ENCODE peak calls at places on chromosomes 3 and 15, in nine cellular contexts. P is left ventricle myocardium inferior, K is thoracic aorta, V is heart right ventricle, D is psoas muscle, E is MM.1S, R is tibial artery, B is heart left ventricle, W is right lobe of liver. C is an unnamed sample.

GRCh38 chr15:34161329-34161953 is 48.5 kb downstream of the KATNBL1 start:
- DNase-seq in P (no peak), K (no peak), V (no peak), D (no peak), E (no peak), R (no peak), B (no peak), W (no peak), C (no peak)

GRCh38 chr3:135214400-135214799 is 419.3 kb downstream of the EPHB1 start:
- DNase-seq in P (no peak), K (no peak), V (no peak), D (no peak), E (no peak), R (no peak), B (no peak), W (no peak), C (no peak)

GRCh38 chr3:105274536-105274935 is 92.2 kb upstream of the ALCAM start:
- DNase-seq in P (no peak), K (no peak), V (no peak), D (no peak), E (no peak), R (no peak), B (no peak), W (no peak), C (no peak)

GRCh38 chr15:26974120-26974780 is 3.3 kb downstream of the GABRG3 start:
- DNase-seq in P (no peak), K (no peak), V (no peak), D (no peak), E (peak; percentile 37), R (no peak), B (no peak), W (no peak), C (no peak)

GRCh38 chr3:11568503-11569155 is 75.1 kb downstream of the VGLL4 start:
- DNase-seq in P (peak; percentile 62), K (peak; percentile 88), V (peak; percentile 68), D (peak; percentile 85), E (no peak), R (peak; percentile 95), B (peak; percentile 90), W (peak; percentile 62), C (no peak)

GRCh38 chr15:69305933-69306568 is 7.3 kb downstream of the PAQR5 start:
- DNase-seq in P (no peak), K (no peak), V (no peak), D (no peak), E (no peak), R (no peak), B (no peak), W (no peak), C (no peak)

GRCh38 chr15:55710286-55710685 is 32.7 kb downstream of the PRTG start:
- DNase-seq in P (no peak), K (no peak), V (no peak), D (no peak), E (no peak), R (no peak), B (no peak), W (no peak), C (no peak)

GRCh38 chr3:112477891-112478290 is 21.4 kb downstream of the BTLA start:
- DNase-seq in P (no peak), K (no peak), V (no peak), D (no peak), E (no peak), R (no peak), B (no peak), W (no peak), C (no peak)

GRCh38 chr3:138009476-138010272 is at the start of gene CLDN18:
- DNase-seq in P (peak; percentile 14), K (no peak), V (no peak), D (no peak), E (no peak), R (no peak), B (no peak), W (no peak), C (no peak)

GRCh38 chr15:99439524-99439835 is 126.3 kb upstream of the MEF2A start:
- DNase-seq in P (no peak), K (no peak), V (no peak), D (peak; percentile 12), E (no peak), R (peak; percentile 42), B (no peak), W (no peak), C (peak; percentile 1)

GRCh38 chr15:31338879-31339557 is 12.4 kb downstream of the KLF13 start:
- DNase-seq in P (peak; percentile 80), K (peak; percentile 72), V (peak; percentile 80), D (peak; percentile 72), E (no peak), R (peak; percentile 89), B (peak; percentile 80), W (peak; percentile 67), C (peak; percentile 41)

GRCh38 chr15:99706557-99707303 is 26.5 kb downstream of the LYSMD4 start:
- DNase-seq in P (no peak), K (no peak), V (no peak), D (no peak), E (no peak), R (no peak), B (no peak), W (no peak), C (no peak)

GRCh38 chr3:194905696-194906095 is 220.0 kb downstream of the FAM43A start:
- DNase-seq in P (no peak), K (no peak), V (no peak), D (no peak), E (no peak), R (no peak), B (no peak), W (no peak), C (no peak)

GRCh38 chr3:66753670-66754069 is 244.4 kb upstream of the KBTBD8 start:
- DNase-seq in P (no peak), K (no peak), V (no peak), D (no peak), E (no peak), R (no peak), B (no peak), W (no peak), C (no peak)

GRCh38 chr3:117036259-117036799 is 326.8 kb downstream of the TUSC7 start:
- DNase-seq in P (peak; percentile 16), K (no peak), V (no peak), D (no peak), E (no peak), R (peak; percentile 67), B (peak; percentile 46), W (no peak), C (no peak)
- H3K4me3 ChIP-seq in P (no peak overlapping the region), K (peak overlapping the region; percentile 30), V (no peak overlapping the region), D (no peak overlapping the region), E (no peak overlapping the region), R (no peak overlapping the region), B (no peak overlapping the region), W (no peak overlapping the region), C (no peak overlapping the region)

GRCh38 chr15:74752486-74753395 is 4.1 kb downstream of the CYP1A2 start:
- DNase-seq in P (no peak), K (no peak), V (no peak), D (peak; percentile 9), E (no peak), R (no peak), B (no peak), W (no peak), C (no peak)

GRCh38 chr15:74758736-74759135 is 10.1 kb downstream of the CYP1A2 start:
- DNase-seq in P (no peak), K (no peak), V (no peak), D (peak; percentile 31), E (no peak), R (no peak), B (no peak), W (no peak), C (no peak)

GRCh38 chr15:74750759-74751158 is 2.1 kb downstream of the CYP1A2 start:
- DNase-seq in P (no peak), K (no peak), V (no peak), D (peak; percentile 23), E (no peak), R (no peak), B (no peak), W (no peak), C (no peak)

GRCh38 chr15:74752011-74752410 is 3.4 kb downstream of the CYP1A2 start:
- DNase-seq in P (no peak), K (no peak), V (no peak), D (peak; percentile 1), E (no peak), R (no peak), B (no peak), W (no peak), C (no peak)

DNA sequence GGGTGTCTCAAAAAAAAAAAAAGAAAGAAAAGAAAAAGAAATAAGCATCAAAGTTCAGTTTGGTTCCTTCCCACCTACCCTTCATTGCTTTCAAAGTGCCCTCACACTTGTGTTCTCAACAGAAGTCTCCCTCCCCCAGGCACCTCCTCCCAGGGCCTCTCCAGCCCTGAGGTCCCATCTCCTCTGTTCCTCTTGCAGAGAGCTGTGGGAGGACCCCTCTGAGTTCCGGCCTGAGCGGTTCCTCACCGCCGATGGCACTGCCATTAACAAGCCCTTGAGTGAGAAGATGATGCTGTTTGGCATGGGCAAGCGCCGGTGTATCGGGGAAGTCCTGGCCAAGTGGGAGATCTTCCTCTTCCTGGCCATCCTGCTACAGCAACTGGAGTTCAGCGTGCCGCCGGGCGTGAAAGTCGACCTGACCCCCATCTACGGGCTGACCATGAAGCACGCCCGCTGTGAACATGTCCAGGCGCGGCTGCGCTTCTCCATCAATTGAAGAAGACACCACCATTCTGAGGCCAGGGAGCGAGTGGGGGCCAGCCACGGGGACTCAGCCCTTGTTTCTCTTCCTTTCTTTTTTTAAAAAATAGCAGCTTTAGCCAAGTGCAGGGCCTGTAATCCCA is 6.1 kb downstream of the CYP1A2 start:
- DNase-seq in P (no peak), K (no peak), V (no peak), D (peak; percentile 26), E (no peak), R (no peak), B (no peak), W (no peak), C (no peak)
- H3K27me3 ChIP-seq in P (no peaks in the 10 kb centered on the region), K (no peaks in the 10 kb centered on the region), V (no peaks in the 10 kb centered on the region), D (no peaks in the 10 kb centered on the region), E (peaks cover 8% of the 10 kb centered on the region), R (no peaks in the 10 kb centered on the region), B (no peaks in the 10 kb centered on the region), W (no peaks in the 10 kb centered on the region), C (peaks cover 2% of the 10 kb centered on the region)

DNA sequence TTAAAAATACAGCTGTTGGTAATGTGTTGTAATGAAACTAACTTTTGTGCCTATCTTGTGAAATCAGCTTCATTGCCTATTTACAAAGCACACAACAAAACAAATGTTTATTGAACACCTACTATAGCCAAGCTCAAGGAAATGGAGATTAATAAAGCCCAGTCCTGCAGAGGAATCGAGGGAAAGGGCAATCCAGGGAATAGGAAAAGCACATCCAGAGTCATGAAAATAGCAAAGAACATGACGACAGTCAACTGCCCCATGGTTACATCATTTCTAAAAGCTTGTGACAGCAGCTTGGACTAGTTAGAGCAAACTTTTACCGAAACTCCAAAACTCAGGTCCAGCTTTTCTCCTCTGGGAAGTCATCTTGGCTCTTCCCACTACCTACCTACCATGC is 157.3 kb downstream of the LIPC start:
- DNase-seq in P (no peak), K (no peak), V (no peak), D (no peak), E (no peak), R (no peak), B (no peak), W (no peak), C (no peak)
- H3K4me1 ChIP-seq in P (peaks cover 14% of the 10 kb centered on the region), K (no peaks in the 10 kb centered on the region), V (no peaks in the 10 kb centered on the region), D (no peaks in the 10 kb centered on the region), E (peaks cover 19% of the 10 kb centered on the region), R (no peaks in the 10 kb centered on the region), B (no peaks in the 10 kb centered on the region), W (no peaks in the 10 kb centered on the region), C (peaks cover 4% of the 10 kb centered on the region)

DNA sequence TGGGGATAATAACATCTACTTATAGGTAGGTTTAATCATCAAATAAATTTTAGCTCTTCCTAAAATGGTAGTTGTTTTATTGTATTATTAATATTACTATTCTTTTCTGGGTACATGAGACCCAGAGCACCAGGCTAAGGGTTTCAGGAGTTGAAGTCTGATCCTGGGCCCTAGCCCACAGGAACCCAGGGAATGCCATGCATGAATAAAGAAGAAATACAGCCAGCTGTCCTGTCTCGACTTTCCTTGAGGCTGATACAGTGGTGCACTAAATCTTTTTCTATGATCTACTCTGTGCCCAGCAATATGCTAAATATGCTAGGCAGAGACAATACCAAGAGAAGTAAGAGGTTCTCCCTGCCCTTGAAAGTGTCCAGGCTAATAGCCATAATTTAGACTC is 72.1 kb upstream of the ATP2C1 start:
- DNase-seq in P (no peak), K (no peak), V (no peak), D (no peak), E (no peak), R (no peak), B (no peak), W (no peak), C (no peak)
- H3K4me3 ChIP-seq in P (no peak overlapping the region), K (no peak overlapping the region), V (no peak overlapping the region), D (no peak overlapping the region), E (no peak overlapping the region), R (no peak overlapping the region), B (no peak overlapping the region), W (no peak overlapping the region), C (no peak overlapping the region)

C was measured in HAP-1.